ENCODE peak calls at places on chromosomes 12 and 14, in four cellular contexts. X, Z, U and P are unnamed samples.

GRCh38 chr12:6917491-6918231 is 3.3 kb downstream of the ENO2 start:
- DNase-seq in X (no peak), Z (no peak), U (peak), P (no peak)

GRCh38 chr12:52270541-52271070 is 3.8 kb upstream of the KRT86 start:
- DNase-seq in X (no peak), Z (no peak), U (no peak), P (no peak)

GRCh38 chr12:103677905-103678304 is 90.8 kb downstream of the STAB2 start:
- DNase-seq in X (no peak), Z (no peak), U (no peak), P (no peak)

GRCh38 chr12:13094349-13094748 is 9.1 kb downstream of the GSG1 start:
- DNase-seq in X (no peak), Z (peak), U (peak), P (peak)

GRCh38 chr12:107983871-107984480 is 145.1 kb upstream of the WSCD2 start:
- DNase-seq in X (no peak), Z (no peak), U (no peak), P (no peak)

GRCh38 chr14:98799891-98800290 is 472.1 kb downstream of the BCL11B start:
- DNase-seq in X (no peak), Z (no peak), U (no peak), P (no peak)

GRCh38 chr14:28630100-28630499 is 136.5 kb upstream of the FOXG1 start:
- DNase-seq in X (no peak), Z (no peak), U (no peak), P (no peak)

GRCh38 chr12:42568952-42569916 is 20.3 kb downstream of the PRICKLE1 start:
- DNase-seq in X (no peak), Z (peak), U (peak), P (peak)

GRCh38 chr14:55038708-55039107 is 11.7 kb downstream of the SOCS4 start:
- DNase-seq in X (no peak), Z (no peak), U (no peak), P (no peak)
- TF ChIP-seq CTCF in X (no peak), Z (no peak), U (no peak), P (no peak)

GRCh38 chr12:85448548-85449139 is 168.6 kb downstream of the ALX1 start:
- DNase-seq in X (no peak), Z (peak), U (peak), P (no peak)
- TF ChIP-seq CTCF in X (no peak), Z (peak), U (peak), P (peak)

GRCh38 chr14:44995196-44995595 is 33.2 kb downstream of the TOGARAM1 start:
- DNase-seq in X (no peak), Z (no peak), U (no peak), P (no peak)

GRCh38 chr14:44988694-44989093 is 26.7 kb downstream of the TOGARAM1 start:
- DNase-seq in X (no peak), Z (no peak), U (peak), P (no peak)

GRCh38 chr14:44989497-44990440 is 27.8 kb downstream of the TOGARAM1 start:
- DNase-seq in X (no peak), Z (no peak), U (no peak), P (peak)
- TF ChIP-seq CTCF in X (no peak), Z (no peak), U (no peak), P (no peak)

DNA sequence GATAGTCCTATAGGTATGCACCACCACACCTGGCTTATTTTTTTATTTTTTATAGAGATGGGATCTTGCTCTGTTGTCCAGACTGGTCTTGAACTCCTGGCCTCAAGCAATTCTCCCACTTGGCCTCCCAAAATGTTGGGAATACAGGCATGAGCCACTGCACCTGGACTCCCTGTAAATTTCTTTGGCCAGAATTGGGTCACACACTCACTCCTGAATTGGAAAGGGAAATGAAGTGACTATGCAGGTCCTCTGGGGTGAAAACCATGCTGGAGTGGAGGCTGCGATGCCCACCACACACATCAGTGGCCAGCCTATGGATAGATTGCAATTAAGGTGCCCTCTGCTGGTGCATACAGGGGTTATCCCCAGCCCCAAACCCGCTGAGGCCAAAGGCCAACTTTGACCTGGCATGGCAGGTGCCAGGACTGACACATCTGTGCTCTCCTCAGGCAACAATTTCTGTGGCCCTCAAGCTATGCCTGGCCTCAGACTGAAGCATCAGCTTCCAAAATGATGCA is 125.6 kb downstream of the SLC38A6 start:
- DNase-seq in X (no peak), Z (no peak), U (no peak), P (peak)
- TF ChIP-seq CTCF in X (peak), Z (peak), U (peak), P (peak)

GRCh38 chr12:57488397-57489156 is 709 bp downstream of the MARS1 start:
- DNase-seq in X (no peak), Z (no peak), U (no peak), P (peak)

GRCh38 chr12:57490126-57490525 is 2.3 kb downstream of the MARS1 start:
- DNase-seq in X (no peak), Z (no peak), U (no peak), P (no peak)

GRCh38 chr12:57487597-57488396 is at the start of gene MARS1:
- DNase-seq in X (peak), Z (peak), U (peak), P (peak)

GRCh38 chr12:57489157-57489641 is 1.3 kb downstream of the MARS1 start:
- DNase-seq in X (no peak), Z (no peak), U (no peak), P (no peak)

GRCh38 chr12:57491393-57492280 is 3.8 kb downstream of the MARS1 start:
- DNase-seq in X (no peak), Z (no peak), U (no peak), P (peak)
- TF ChIP-seq CTCF in X (no peak), Z (no peak), U (peak), P (peak)